ENCODE peak calls at places on chromosomes 7 and 10, in five cellular contexts. E, Y, V, Z and H are unnamed samples.

GRCh38 chr7:130897515-130898419 is 163.8 kb upstream of the KLF14 start:
- DNase-seq in E (peak), Y (peak), V (no peak), Z (no peak), H (no peak)

GRCh38 chr10:93437000-93437945 is 44.9 kb downstream of the MYOF start:
- DNase-seq in E (peak), Y (no peak), V (peak), Z (peak), H (no peak)

GRCh38 chr7:140060788-140061606 is 1.8 kb downstream of the PARP12 start:
- DNase-seq in E (peak), Y (no peak), V (no peak), Z (no peak), H (no peak)

GRCh38 chr7:55657654-55658053 is 85.4 kb upstream of the VOPP1 start:
- DNase-seq in E (no peak), Y (no peak), V (no peak), Z (no peak), H (no peak)

GRCh38 chr7:4108951-4109350 is 573.1 kb upstream of the FOXK1 start:
- DNase-seq in E (no peak), Y (no peak), V (no peak), Z (no peak), H (no peak)

GRCh38 chr7:82376739-82377138 is 66.8 kb downstream of the CACNA2D1 start:
- DNase-seq in E (no peak), Y (no peak), V (no peak), Z (no peak), H (no peak)

GRCh38 chr7:20393021-20394015 is 62.6 kb downstream of the ITGB8 start:
- DNase-seq in E (no peak), Y (no peak), V (no peak), Z (no peak), H (no peak)

GRCh38 chr7:79241288-79242055 is 212.0 kb downstream of the MAGI2 start:
- DNase-seq in E (peak), Y (no peak), V (peak), Z (peak), H (no peak)

GRCh38 chr7:79876769-79877362 is 257.8 kb upstream of the GNAI1 start:
- DNase-seq in E (peak), Y (no peak), V (peak), Z (peak), H (no peak)

GRCh38 chr7:74405191-74405898 is 48.4 kb upstream of the GTF2IRD1 start:
- DNase-seq in E (no peak), Y (peak), V (no peak), Z (no peak), H (no peak)

GRCh38 chr10:108787932-108788331 is 1135.4 kb downstream of the XPNPEP1 start:
- DNase-seq in E (peak), Y (no peak), V (no peak), Z (no peak), H (no peak)

GRCh38 chr7:126339813-126340212 is 912.9 kb downstream of the GRM8 start:
- DNase-seq in E (no peak), Y (no peak), V (no peak), Z (no peak), H (no peak)

GRCh38 chr10:10911471-10911921 is 106.2 kb upstream of the CELF2 start:
- DNase-seq in E (peak), Y (no peak), V (peak), Z (peak), H (no peak)

GRCh38 chr10:43006490-43006889 is 70.4 kb upstream of the RET start:
- DNase-seq in E (no peak), Y (no peak), V (no peak), Z (no peak), H (no peak)

GRCh38 chr7:119256446-119257131 is 1016.4 kb upstream of the KCND2 start:
- DNase-seq in E (no peak), Y (no peak), V (no peak), Z (no peak), H (no peak)

GRCh38 chr7:98470131-98470985 is 69.5 kb upstream of the BAIAP2L1 start:
- DNase-seq in E (no peak), Y (peak), V (no peak), Z (no peak), H (no peak)

GRCh38 chr10:85601526-85601925 is 765.1 kb downstream of the GRID1 start:
- DNase-seq in E (no peak), Y (no peak), V (no peak), Z (no peak), H (no peak)

GRCh38 chr7:140295224-140295623 is 103.1 kb downstream of the SLC37A3 start:
- DNase-seq in E (no peak), Y (no peak), V (no peak), Z (no peak), H (no peak)

GRCh38 chr10:63466168-63466935 is 575 bp upstream of the JMJD1C start:
- DNase-seq in E (peak), Y (peak), V (peak), Z (no peak), H (no peak)

GRCh38 chr10:7408003-7408493 is 2.8 kb downstream of the SFMBT2 start:
- DNase-seq in E (no peak), Y (peak), V (no peak), Z (no peak), H (no peak)

GRCh38 chr10:131141207-131141606 is 170.3 kb downstream of the TCERG1L start:
- DNase-seq in E (no peak), Y (no peak), V (no peak), Z (no peak), H (no peak)

GRCh38 chr10:48296699-48297098 is 9.8 kb upstream of the MAPK8 start:
- DNase-seq in E (no peak), Y (no peak), V (no peak), Z (no peak), H (no peak)

GRCh38 chr10:132687893-132688579 is 97.9 kb downstream of the NKX6-2 start:
- DNase-seq in E (no peak), Y (no peak), V (no peak), Z (no peak), H (no peak)

GRCh38 chr7:90401989-90402388 is 1.3 kb upstream of the CLDN12 start:
- DNase-seq in E (peak), Y (no peak), V (no peak), Z (no peak), H (no peak)

GRCh38 chr10:131354380-131354779 is 42.9 kb upstream of the TCERG1L start:
- DNase-seq in E (peak), Y (no peak), V (no peak), Z (no peak), H (no peak)

GRCh38 chr10:96986200-96986856 is 154.2 kb downstream of the LCOR start:
- DNase-seq in E (no peak), Y (no peak), V (no peak), Z (no peak), H (no peak)

GRCh38 chr10:60298408-60299389 is 91.0 kb downstream of the ANK3 start:
- DNase-seq in E (no peak), Y (no peak), V (no peak), Z (no peak), H (no peak)

GRCh38 chr10:58028597-58029366 is 238.9 kb downstream of the IPMK start:
- DNase-seq in E (peak), Y (no peak), V (peak), Z (peak), H (no peak)

GRCh38 chr7:117124585-117125220 is 171.4 kb downstream of the ST7 start:
- DNase-seq in E (peak), Y (peak), V (peak), Z (peak), H (peak)

GRCh38 chr7:24963218-24963617 is 16.8 kb downstream of the OSBPL3 start:
- DNase-seq in E (peak), Y (peak), V (no peak), Z (no peak), H (no peak)

GRCh38 chr7:50446542-50446960 is 3.6 kb downstream of the FIGNL1 start:
- DNase-seq in E (peak), Y (peak), V (peak), Z (no peak), H (no peak)

GRCh38 chr7:142943706-142944268 is 4.5 kb downstream of the LLCFC1 start:
- DNase-seq in E (no peak), Y (no peak), V (peak), Z (no peak), H (no peak)

GRCh38 chr10:6532321-6532720 is 47.8 kb downstream of the PRKCQ start:
- DNase-seq in E (no peak), Y (no peak), V (no peak), Z (no peak), H (no peak)

GRCh38 chr7:84232653-84233052 is 38.1 kb upstream of the SEMA3A start:
- DNase-seq in E (peak), Y (no peak), V (no peak), Z (no peak), H (no peak)

GRCh38 chr10:79397575-79398303 is 47.7 kb downstream of the ZCCHC24 start:
- DNase-seq in E (no peak), Y (no peak), V (no peak), Z (no peak), H (no peak)

GRCh38 chr7:69412331-69413146 is 185.7 kb upstream of the AUTS2 start:
- DNase-seq in E (peak), Y (peak), V (no peak), Z (no peak), H (no peak)

GRCh38 chr7:22452142-22452763 is 47.7 kb downstream of the STEAP1B start:
- DNase-seq in E (peak), Y (peak), V (no peak), Z (no peak), H (no peak)

GRCh38 chr7:98085674-98086073 is 21.0 kb upstream of the LMTK2 start:
- DNase-seq in E (no peak), Y (no peak), V (no peak), Z (no peak), H (no peak)